ENCODE peak calls at places on chromosomes 7 and 10, in five cellular contexts. N is IMR-90, G is hepatocyte, J is gastrocnemius medialis, K is fibroblast of lung. I is an unnamed sample.
A peak's percentile ranks its signal among the peaks of the same experiment; 100 is the strongest.

GRCh38 chr10:84820596-84820995 is 492.2 kb downstream of the CCSER2 start:
- DNase-seq in N (no peak), G (no peak), J (no peak), K (no peak), I (no peak)

GRCh38 chr7:112150823-112151641 is 55.2 kb downstream of the DOCK4 start:
- DNase-seq in N (peak; percentile 18), G (no peak), J (no peak), K (peak; percentile 23), I (no peak)

GRCh38 chr10:77877461-77878344 is 48.9 kb downstream of the DLG5 start:
- DNase-seq in N (peak; percentile 82), G (peak; percentile 61), J (peak; percentile 78), K (peak; percentile 75), I (peak; percentile 80)

GRCh38 chr10:133476641-133476990 is 22.9 kb downstream of the SCART1 start:
- DNase-seq in N (no peak), G (no peak), J (no peak), K (no peak), I (no peak)

GRCh38 chr7:159010411-159010810 is 134.3 kb downstream of the VIPR2 start:
- DNase-seq in N (no peak), G (no peak), J (no peak), K (no peak), I (no peak)

GRCh38 chr7:108605582-108606173 is 36.0 kb downstream of the DNAJB9 start:
- DNase-seq in N (peak; percentile 8), G (no peak), J (no peak), K (no peak), I (no peak)

GRCh38 chr10:123143162-123143824 is 4.6 kb upstream of the HMX2 start:
- DNase-seq in N (no peak), G (no peak), J (no peak), K (no peak), I (no peak)

GRCh38 chr10:128000660-128001059 is 93.8 kb downstream of the PTPRE start:
- DNase-seq in N (no peak), G (no peak), J (no peak), K (peak; percentile 65), I (no peak)

GRCh38 chr10:37856881-37857286 is 526 bp downstream of the ZNF248 start:
- DNase-seq in N (no peak), G (no peak), J (peak; percentile 15), K (no peak), I (peak; percentile 12)

GRCh38 chr7:70317356-70317755 is 719.1 kb downstream of the AUTS2 start:
- DNase-seq in N (no peak), G (no peak), J (no peak), K (peak; percentile 66), I (no peak)

GRCh38 chr10:79312601-79313187 is 34.6 kb upstream of the PPIF start:
- DNase-seq in N (no peak), G (no peak), J (no peak), K (no peak), I (no peak)

GRCh38 chr10:34637419-34637911 is 177.6 kb downstream of the PARD3 start:
- DNase-seq in N (peak; percentile 23), G (peak; percentile 77), J (peak; percentile 38), K (peak; percentile 35), I (peak; percentile 69)

GRCh38 chr10:31467791-31468535 is 148.9 kb downstream of the ZEB1 start:
- DNase-seq in N (no peak), G (peak; percentile 42), J (peak; percentile 14), K (peak; percentile 20), I (peak; percentile 9)

GRCh38 chr7:21305455-21306235 is 122.2 kb upstream of the SP4 start:
- DNase-seq in N (no peak), G (no peak), J (no peak), K (no peak), I (no peak)

GRCh38 chr10:63631971-63632370 is 110.8 kb downstream of the REEP3 start:
- DNase-seq in N (no peak), G (no peak), J (no peak), K (peak; percentile 16), I (no peak)

GRCh38 chr7:130069978-130070899 is at the start of gene KLHDC10:
- DNase-seq in N (peak; percentile 99), G (peak; percentile 98), J (peak; percentile 99), K (peak; percentile 99), I (peak; percentile 96)

GRCh38 chr10:132571565-132572544 is 34.3 kb downstream of the INPP5A start:
- DNase-seq in N (peak; percentile 87), G (peak; percentile 89), J (peak; percentile 87), K (peak; percentile 90), I (peak; percentile 89)

GRCh38 chr10:15461353-15462108 is 90.4 kb upstream of the FAM171A1 start:
- DNase-seq in N (peak; percentile 27), G (peak; percentile 38), J (peak; percentile 13), K (peak; percentile 7), I (no peak)

GRCh38 chr7:122515404-122515803 is 183.5 kb downstream of the RNF133 start:
- DNase-seq in N (no peak), G (peak; percentile 27), J (no peak), K (no peak), I (no peak)

GRCh38 chr7:1621718-1622117 is 48.4 kb upstream of the ELFN1 start:
- DNase-seq in N (no peak), G (no peak), J (no peak), K (no peak), I (no peak)

GRCh38 chr10:114403545-114404161 is 649 bp downstream of the AFAP1L2 start:
- DNase-seq in N (no peak), G (no peak), J (no peak), K (peak; percentile 33), I (no peak)

GRCh38 chr10:132058111-132058745 is 7.5 kb upstream of the JAKMIP3 start:
- DNase-seq in N (no peak), G (no peak), J (no peak), K (no peak), I (no peak)

GRCh38 chr7:15889501-15889900 is 203.0 kb upstream of the MEOX2 start:
- DNase-seq in N (no peak), G (peak; percentile 14), J (peak; percentile 21), K (no peak), I (peak; percentile 20)

DNA sequence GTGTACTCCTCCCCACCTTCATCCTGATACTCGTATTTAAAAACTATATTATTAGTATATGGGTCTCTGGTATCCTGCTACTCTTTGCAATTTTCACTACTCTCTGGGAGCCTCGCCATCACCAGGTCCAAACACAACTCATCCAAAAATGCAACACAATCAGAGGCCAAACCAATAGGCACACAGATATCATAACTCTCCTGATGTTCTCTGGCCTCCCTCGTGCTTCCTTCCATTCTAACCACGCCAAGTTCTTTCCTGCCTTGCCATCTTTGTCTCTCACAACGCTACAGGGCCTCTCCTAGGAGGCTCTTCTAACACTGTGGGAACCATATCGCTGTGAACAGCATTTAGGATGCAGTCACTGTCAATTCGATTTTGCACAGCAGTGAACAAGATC is 7.3 kb downstream of the RHEB start:
- DNase-seq in N (no peak), G (no peak), J (no peak), K (no peak), I (no peak)
- H3K4me1 ChIP-seq in N (peaks cover 19% of the 10 kb centered on the region), G (peaks cover 2% of the 10 kb centered on the region), J (peaks cover 97% of the 10 kb centered on the region), K (peaks cover 6% of the 10 kb centered on the region), I (no peaks in the 10 kb centered on the region)

DNA sequence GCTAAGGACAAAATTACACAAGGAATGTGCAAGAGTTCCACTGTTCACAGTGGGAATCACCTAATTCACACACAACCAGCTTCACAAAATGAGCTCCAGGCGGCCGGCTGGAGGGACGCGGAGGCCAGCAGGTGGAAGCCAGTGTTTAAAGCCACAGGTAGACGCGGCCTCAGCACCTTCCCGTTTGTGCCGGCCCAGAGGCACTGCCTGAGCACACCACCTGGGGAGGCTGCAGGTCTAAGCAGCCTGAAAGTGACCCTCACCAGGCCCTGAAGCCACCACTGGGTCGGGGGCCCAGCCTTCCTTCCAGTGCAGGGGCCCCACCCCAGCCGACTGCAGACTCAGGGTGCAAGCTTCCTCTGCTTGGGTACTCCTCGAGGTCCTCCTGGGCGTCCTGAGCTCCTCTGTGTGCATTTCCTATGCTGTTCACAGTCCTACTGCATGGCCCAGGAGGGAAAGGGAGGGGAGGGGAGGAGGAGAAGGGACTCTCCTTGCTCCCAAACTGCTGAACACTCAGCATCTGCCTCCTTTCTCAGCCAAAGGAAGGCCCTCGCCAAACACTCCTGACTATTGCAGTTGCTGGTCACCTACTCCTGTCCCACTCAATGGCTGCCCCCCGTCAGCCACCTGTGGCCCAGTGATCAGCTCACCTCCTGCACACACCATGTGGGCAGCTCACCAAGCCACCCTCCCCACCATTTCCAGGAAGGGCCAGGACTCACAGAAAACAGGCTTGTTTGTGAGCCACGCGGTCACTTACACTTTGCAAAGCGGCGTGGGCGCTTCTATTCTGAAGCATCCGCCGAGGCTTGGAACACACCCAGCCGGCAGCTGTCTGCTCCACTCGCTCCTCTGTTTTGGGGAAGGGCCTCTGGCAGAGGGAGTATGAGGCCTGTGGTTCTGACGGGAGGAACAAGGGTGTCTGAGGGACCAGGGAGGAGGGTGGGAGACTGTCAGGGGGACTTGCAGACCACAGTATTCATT is 61.0 kb upstream of the FAM20C start:
- DNase-seq in N (no peak), G (peak; percentile 5), J (no peak), K (peak; percentile 50), I (no peak)
- H3K4me1 ChIP-seq in N (peaks cover 7% of the 10 kb centered on the region), G (no peaks in the 10 kb centered on the region), J (peaks cover 13% of the 10 kb centered on the region), K (peaks cover 9% of the 10 kb centered on the region), I (no peaks in the 10 kb centered on the region)

GRCh38 chr7:106621393-106622132 is 39.4 kb downstream of the CCDC71L start:
- DNase-seq in N (no peak), G (no peak), J (no peak), K (no peak), I (no peak)

GRCh38 chr7:106622654-106623314 is 38.2 kb downstream of the CCDC71L start:
- DNase-seq in N (no peak), G (no peak), J (no peak), K (no peak), I (no peak)

GRCh38 chr7:106625678-106626301 is 35.2 kb downstream of the CCDC71L start:
- DNase-seq in N (no peak), G (no peak), J (no peak), K (no peak), I (no peak)

GRCh38 chr7:106623315-106623660 is 37.7 kb downstream of the CCDC71L start:
- DNase-seq in N (no peak), G (no peak), J (no peak), K (no peak), I (no peak)

DNA sequence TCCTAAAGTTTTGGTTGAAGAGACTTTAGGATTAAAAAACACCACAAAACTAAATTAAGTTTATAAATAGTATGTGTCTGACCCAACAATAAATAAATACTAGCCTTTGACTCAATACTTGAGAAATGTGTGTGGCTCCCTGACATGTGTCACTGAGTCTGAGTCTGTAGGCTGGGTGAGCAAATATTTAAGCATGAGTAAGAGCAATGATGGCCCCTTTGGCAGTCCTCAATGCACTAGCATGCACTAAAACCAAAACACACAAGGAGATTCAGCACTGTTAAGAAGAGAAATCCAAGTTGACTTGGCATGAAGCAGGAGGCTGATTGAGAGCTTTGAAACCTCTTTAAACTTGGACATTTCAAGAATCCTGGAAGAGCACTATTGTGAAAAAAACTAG is 37.1 kb downstream of the CCDC71L start:
- DNase-seq in N (peak; percentile 92), G (peak; percentile 15), J (no peak), K (peak; percentile 94), I (no peak)
- H3K4me1 ChIP-seq in N (peaks cover 4% of the 10 kb centered on the region), G (peaks cover 31% of the 10 kb centered on the region), J (no peaks in the 10 kb centered on the region), K (peaks cover 12% of the 10 kb centered on the region), I (no peaks in the 10 kb centered on the region)

GRCh38 chr10:130985158-130985753 is 326.3 kb downstream of the TCERG1L start:
- DNase-seq in N (no peak), G (no peak), J (no peak), K (no peak), I (no peak)

GRCh38 chr10:130982802-130983201 is 328.7 kb downstream of the TCERG1L start:
- DNase-seq in N (no peak), G (no peak), J (no peak), K (no peak), I (no peak)

GRCh38 chr10:130986828-130987227 is 324.7 kb downstream of the TCERG1L start:
- DNase-seq in N (no peak), G (no peak), J (no peak), K (no peak), I (no peak)

GRCh38 chr10:130983749-130984148 is 327.8 kb downstream of the TCERG1L start:
- DNase-seq in N (no peak), G (no peak), J (no peak), K (no peak), I (no peak)

GRCh38 chr10:130984686-130985085 is 326.8 kb downstream of the TCERG1L start:
- DNase-seq in N (no peak), G (no peak), J (no peak), K (no peak), I (no peak)
- H3K4me1 ChIP-seq in N (no peaks in the 10 kb centered on the region), G (no peaks in the 10 kb centered on the region), J (no peaks in the 10 kb centered on the region), K (no peaks in the 10 kb centered on the region), I (no peaks in the 10 kb centered on the region)

I was measured in BE2C.